ENCODE peak calls at places on chromosome X, in six cellular contexts. G is ovary; A is GM12891; F is A549; M is stimulated activated CD8-positive, alpha-beta memory T cell treated with anti-CD3 and anti-CD28 coated beads, Interleukin-4, amount 100 ng/mL, for 24 hours; W is tibial artery. Q is an unnamed sample.

GRCh38 chrX:73525928-73526690 is 36.9 kb upstream of the CHIC1 start:
- DNase-seq in W (no peak), F (no peak), M (no peak), A (no peak), G (no peak), Q (no peak)

GRCh38 chrX:104419211-104419610 is 146.8 kb upstream of the IL1RAPL2 start:
- DNase-seq in G (no peak), A (no peak), W (no peak), F (no peak), M (no peak), Q (no peak)

GRCh38 chrX:130704053-130705038 is 198.7 kb downstream of the ENOX2 start:
- DNase-seq in M (no peak), F (peak), A (no peak), W (no peak), G (no peak), Q (no peak)

GRCh38 chrX:153700967-153701366 is 13.2 kb downstream of the SLC6A8 start:
- DNase-seq in G (no peak), A (no peak), W (no peak), M (no peak), F (no peak), Q (no peak)

GRCh38 chrX:106378616-106379015 is 210.5 kb downstream of the PWWP3B start:
- DNase-seq in A (no peak), M (no peak), G (no peak), F (no peak), W (no peak), Q (no peak)

GRCh38 chrX:46770006-46770816 is 11.3 kb upstream of the SLC9A7 start:
- DNase-seq in F (no peak), M (no peak), W (no peak), G (no peak), A (no peak), Q (no peak)

GRCh38 chrX:74924449-74925209 is 623 bp downstream of the NEXMIF start:
- DNase-seq in M (peak), A (peak), G (peak), W (peak), F (peak), Q (peak)

GRCh38 chrX:1763294-1763693 is 148.4 kb downstream of the ASMT start:
- DNase-seq in A (no peak), F (peak), M (no peak), W (no peak), G (no peak), Q (no peak)

GRCh38 chrX:54492340-54492739 is 3.7 kb downstream of the FGD1 start:
- DNase-seq in W (peak), G (no peak), M (no peak), A (no peak), F (no peak), Q (no peak)

GRCh38 chrX:107197306-107197705 is 8.9 kb downstream of the NUP62CL start:
- DNase-seq in G (no peak), F (no peak), M (no peak), W (no peak), A (no peak), Q (no peak)

GRCh38 chrX:72041901-72042859 is 89.5 kb downstream of the RTL5 start:
- DNase-seq in F (no peak), A (no peak), M (no peak), G (peak), W (no peak), Q (no peak)

GRCh38 chrX:109463729-109464128 is 18.2 kb downstream of the GUCY2F start:
- DNase-seq in F (no peak), G (no peak), W (no peak), M (no peak), A (no peak), Q (no peak)

GRCh38 chrX:46433892-46434291 is 111.3 kb downstream of the ZNF674 start:
- DNase-seq in F (no peak), G (no peak), A (no peak), M (no peak), W (no peak), Q (no peak)

GRCh38 chrX:145825896-145826295 is 8.3 kb downstream of the SLITRK2 start:
- DNase-seq in F (peak), A (no peak), W (no peak), G (no peak), M (no peak), Q (no peak)

GRCh38 chrX:108019382-108019857 is 25.4 kb upstream of the VSIG1 start:
- DNase-seq in W (no peak), F (no peak), G (no peak), A (no peak), M (no peak), Q (no peak)

GRCh38 chrX:13473666-13474516 is 95.5 kb upstream of the EGFL6 start:
- DNase-seq in M (no peak), W (no peak), A (no peak), F (no peak), G (no peak), Q (no peak)

GRCh38 chrX:29419774-29420553 is 795.4 kb upstream of the MAGEB2 start:
- DNase-seq in F (peak), G (no peak), M (no peak), W (no peak), A (no peak), Q (no peak)

GRCh38 chrX:118254611-118255010 is 91.3 kb upstream of the WDR44 start:
- DNase-seq in M (peak), A (no peak), G (no peak), W (no peak), F (peak), Q (peak)

GRCh38 chrX:6383911-6384310 is 151.0 kb downstream of the VCX3A start:
- DNase-seq in A (no peak), M (no peak), F (no peak), W (no peak), G (no peak), Q (no peak)

GRCh38 chrX:118526149-118526548 is 30.5 kb downstream of the DOCK11 start:
- DNase-seq in A (no peak), G (no peak), F (no peak), M (no peak), W (no peak), Q (no peak)

GRCh38 chrX:149453911-149454820 is 50.9 kb downstream of the IDS start:
- DNase-seq in F (no peak), M (no peak), W (no peak), G (no peak), A (no peak), Q (no peak)

GRCh38 chrX:10233173-10233572 is 76.4 kb downstream of the CLCN4 start:
- DNase-seq in G (no peak), M (no peak), A (no peak), F (peak), W (no peak), Q (no peak)

GRCh38 chrX:78104447-78105176 is 564 bp downstream of the PGK1 start:
- DNase-seq in F (peak), M (no peak), G (peak), W (peak), A (no peak), Q (peak)

GRCh38 chrX:72254835-72255234 is 16.0 kb upstream of the ERCC6L start:
- DNase-seq in F (no peak), M (no peak), W (no peak), A (no peak), G (no peak), Q (peak)

GRCh38 chrX:130330146-130330545 is 9.6 kb upstream of the SLC25A14 start:
- DNase-seq in A (no peak), M (no peak), W (no peak), F (no peak), G (no peak), Q (no peak)

GRCh38 chrX:134236690-134237362 is at the start of gene CCDC160:
- DNase-seq in F (peak), G (peak), W (no peak), M (no peak), A (peak), Q (peak)

GRCh38 chrX:48711162-48711928 is 14.8 kb downstream of the SUV39H1 start:
- DNase-seq in W (no peak), M (no peak), F (no peak), G (no peak), A (no peak), Q (no peak)

GRCh38 chrX:103304705-103305104 is 6.1 kb downstream of the BEX2 start:
- DNase-seq in A (no peak), W (no peak), F (no peak), M (no peak), G (no peak), Q (no peak)

GRCh38 chrX:123588723-123589122 is 144.1 kb downstream of the THOC2 start:
- DNase-seq in W (no peak), M (no peak), G (no peak), F (no peak), A (no peak), Q (no peak)

Q was measured in NCI-H1436.